ENCODE peak calls at places on chromosomes 3 and 15, in seven cellular contexts. R is cardiac septum; K is activated CD4-positive, alpha-beta T cell treated with anti-CD3 and anti-CD28 coated beads, Interleukin-2, amount 10 ng/mL, durations not matched to agents 7 days and 5 days; A is SK-MEL-5; B is ELR; N is nucleus accumbens; Z is activated gamma-delta T cell treated with anti-CD3 and anti-CD28 coated beads, Interleukin-2, amount 50 U/mL, for 16 hours. P is an unnamed sample.

GRCh38 chr3:114043205-114043604 is 13.1 kb downstream of the CCDC191 start:
- DNase-seq in A (no peak), K (no peak), Z (no peak), N (no peak), B (no peak), R (no peak), P (no peak)

GRCh38 chr3:101085752-101086151 is 92.5 kb upstream of the ABI3BP start:
- DNase-seq in Z (no peak), N (no peak), B (no peak), R (no peak), K (no peak), A (no peak), P (no peak)

GRCh38 chr15:54604963-54605362 is 591.8 kb downstream of the RSL24D1 start:
- DNase-seq in K (no peak), N (no peak), R (no peak), Z (no peak), B (no peak), A (no peak), P (no peak)

GRCh38 chr15:38486946-38487345 is 33.0 kb downstream of the FAM98B start:
- DNase-seq in A (no peak), K (no peak), Z (no peak), B (no peak), N (no peak), R (no peak), P (no peak)

GRCh38 chr3:124636863-124637296 is 93.4 kb upstream of the UMPS start:
- DNase-seq in K (no peak), R (no peak), N (no peak), B (no peak), A (no peak), Z (no peak), P (no peak)

GRCh38 chr3:153138267-153139210 is 23.5 kb upstream of the RAP2B start:
- DNase-seq in A (peak), N (no peak), B (peak), R (no peak), K (peak), Z (no peak), P (peak)

GRCh38 chr3:140292684-140293083 is 357.7 kb downstream of the CLSTN2 start:
- DNase-seq in B (peak), A (peak), N (no peak), Z (no peak), R (no peak), K (no peak), P (peak)

GRCh38 chr3:72492240-72492639 is 356.0 kb downstream of the SHQ1 start:
- DNase-seq in Z (no peak), K (no peak), R (peak), B (peak), N (no peak), A (peak), P (peak)

GRCh38 chr3:23739536-23739935 is 66.2 kb upstream of the UBE2E1 start:
- DNase-seq in K (no peak), B (peak), A (peak), N (no peak), Z (no peak), R (no peak), P (peak)

GRCh38 chr3:47377186-47377585 is 3.6 kb upstream of the PTPN23 start:
- DNase-seq in Z (no peak), N (no peak), B (no peak), R (no peak), A (no peak), K (no peak), P (no peak)

GRCh38 chr3:32818431-32819085 is 761 bp downstream of the TRIM71 start:
- DNase-seq in A (no peak), B (no peak), K (no peak), R (no peak), Z (no peak), N (no peak), P (no peak)

GRCh38 chr3:197547206-197547605 is 8.6 kb downstream of the BDH1 start:
- DNase-seq in K (no peak), R (no peak), Z (no peak), A (no peak), B (no peak), N (no peak), P (no peak)

GRCh38 chr3:51408813-51409212 is 17.7 kb downstream of the RBM15B start:
- DNase-seq in Z (no peak), R (no peak), B (no peak), N (no peak), A (no peak), K (no peak), P (no peak)

GRCh38 chr3:29513236-29513635 is 232.4 kb downstream of the RBMS3 start:
- DNase-seq in B (peak), R (no peak), A (peak), K (no peak), Z (no peak), N (no peak), P (no peak)

GRCh38 chr3:179263134-179263533 is 12.2 kb upstream of the KCNMB3 start:
- DNase-seq in K (no peak), Z (no peak), B (no peak), A (no peak), R (no peak), N (no peak), P (no peak)

GRCh38 chr3:49900491-49901153 is 3.1 kb downstream of the MST1R start:
- DNase-seq in R (no peak), B (peak), Z (no peak), K (no peak), A (no peak), N (no peak), P (no peak)

GRCh38 chr3:17424137-17424536 is 318.3 kb downstream of the TBC1D5 start:
- DNase-seq in K (no peak), B (no peak), N (no peak), A (no peak), Z (no peak), R (no peak), P (no peak)

GRCh38 chr3:98483626-98484025 is 13.9 kb upstream of the OR5K2 start:
- DNase-seq in Z (no peak), K (no peak), B (no peak), R (no peak), N (no peak), A (no peak), P (no peak)

GRCh38 chr3:72694398-72694797 is 153.8 kb downstream of the SHQ1 start:
- DNase-seq in B (peak), R (no peak), N (no peak), K (no peak), Z (no peak), A (no peak), P (peak)

GRCh38 chr3:55873523-55874254 is 386.6 kb upstream of the WNT5A start:
- DNase-seq in A (no peak), K (no peak), N (no peak), Z (no peak), R (no peak), B (peak), P (peak)

GRCh38 chr15:52228928-52229327 is 37.7 kb upstream of the GNB5 start:
- DNase-seq in B (peak), A (no peak), N (no peak), Z (no peak), R (no peak), K (no peak), P (no peak)

GRCh38 chr3:117399311-117400068 is 689.9 kb downstream of the TUSC7 start:
- DNase-seq in N (no peak), B (no peak), A (no peak), R (no peak), K (no peak), Z (no peak), P (peak)

GRCh38 chr3:186093271-186093900 is 15.5 kb downstream of the ETV5 start:
- DNase-seq in Z (no peak), B (no peak), N (no peak), K (no peak), R (no peak), A (no peak), P (no peak)

GRCh38 chr3:27228805-27229204 is 140.4 kb downstream of the NEK10 start:
- DNase-seq in Z (no peak), R (no peak), K (no peak), N (no peak), B (peak), A (peak), P (no peak)

GRCh38 chr15:92277776-92278175 is 115.9 kb upstream of the ST8SIA2 start:
- DNase-seq in A (peak), K (no peak), R (no peak), N (no peak), Z (no peak), B (peak), P (peak)

GRCh38 chr15:92018535-92019239 is 165.2 kb downstream of the SLCO3A1 start:
- DNase-seq in R (no peak), K (no peak), Z (no peak), B (no peak), A (no peak), N (no peak), P (no peak)

GRCh38 chr3:12875857-12876451 is 34.6 kb upstream of the RPL32 start:
- DNase-seq in R (no peak), Z (no peak), N (no peak), K (no peak), B (peak), A (no peak), P (peak)

GRCh38 chr3:7518471-7518870 is 657.6 kb downstream of the GRM7 start:
- DNase-seq in A (no peak), R (no peak), B (no peak), K (no peak), N (no peak), Z (no peak), P (peak)

GRCh38 chr15:68687136-68687735 is 108.4 kb downstream of the CORO2B start:
- DNase-seq in Z (no peak), R (peak), B (no peak), K (no peak), A (no peak), N (no peak), P (no peak)

GRCh38 chr3:24709921-24710320 is 215.3 kb upstream of the THRB start:
- DNase-seq in K (no peak), A (no peak), B (no peak), Z (no peak), N (no peak), R (no peak), P (no peak)